ENCODE peak calls at places on chromosomes 16 and 17, in four cellular contexts. C is tibial nerve; A is naive thymus-derived CD4-positive, alpha-beta T cell; H is transverse colon. S is an unnamed sample. For H3K4me1, the result is how much of the 10 kb centered on the place peaks cover.

GRCh38 chr17:75652934-75653549 is 13.9 kb downstream of the RECQL5 start:
- DNase-seq in C (no peak), H (no peak), A (peak), S (no peak)

GRCh38 chr16:72635694-72636093 is 412.2 kb downstream of the ZFHX3 start:
- DNase-seq in A (no peak), C (no peak), H (no peak), S (no peak)

GRCh38 chr16:85004587-85005205 is 6.6 kb downstream of the ZDHHC7 start:
- DNase-seq in H (no peak), C (no peak), A (no peak), S (no peak)

GRCh38 chr17:67374329-67375053 is 2.6 kb upstream of the PITPNC1 start:
- DNase-seq in C (peak), A (peak), H (peak), S (no peak)

GRCh38 chr17:50808413-50808812 is 27.0 kb upstream of the WFIKKN2 start:
- DNase-seq in C (no peak), A (no peak), H (no peak), S (no peak)

GRCh38 chr16:87145181-87146176 is 171.7 kb downstream of the C16orf95 start:
- DNase-seq in A (no peak), C (no peak), H (no peak), S (no peak)

GRCh38 chr17:70969540-70970034 is 800.3 kb downstream of the KCNJ2 start:
- DNase-seq in A (no peak), H (no peak), C (no peak), S (no peak)

GRCh38 chr16:70396209-70396904 is 42.5 kb downstream of the ST3GAL2 start:
- DNase-seq in H (no peak), A (no peak), C (no peak), S (no peak)

GRCh38 chr17:80265205-80266068 is 4.8 kb downstream of the RNF213 start:
- DNase-seq in C (no peak), H (no peak), A (no peak), S (no peak)

GRCh38 chr17:66549731-66550207 is 247.4 kb downstream of the PRKCA start:
- DNase-seq in H (no peak), C (no peak), A (no peak), S (no peak)

GRCh38 chr17:16247589-16247984 is 30.6 kb downstream of the PIGL start:
- DNase-seq in A (no peak), C (no peak), H (peak), S (no peak)

GRCh38 chr16:68715471-68715870 is 21.6 kb upstream of the CDH1 start:
- DNase-seq in C (no peak), A (no peak), H (peak), S (no peak)

GRCh38 chr17:3602499-3602898 is 6.7 kb downstream of the TRPV1 start:
- DNase-seq in H (no peak), A (no peak), C (no peak), S (no peak)

DNA sequence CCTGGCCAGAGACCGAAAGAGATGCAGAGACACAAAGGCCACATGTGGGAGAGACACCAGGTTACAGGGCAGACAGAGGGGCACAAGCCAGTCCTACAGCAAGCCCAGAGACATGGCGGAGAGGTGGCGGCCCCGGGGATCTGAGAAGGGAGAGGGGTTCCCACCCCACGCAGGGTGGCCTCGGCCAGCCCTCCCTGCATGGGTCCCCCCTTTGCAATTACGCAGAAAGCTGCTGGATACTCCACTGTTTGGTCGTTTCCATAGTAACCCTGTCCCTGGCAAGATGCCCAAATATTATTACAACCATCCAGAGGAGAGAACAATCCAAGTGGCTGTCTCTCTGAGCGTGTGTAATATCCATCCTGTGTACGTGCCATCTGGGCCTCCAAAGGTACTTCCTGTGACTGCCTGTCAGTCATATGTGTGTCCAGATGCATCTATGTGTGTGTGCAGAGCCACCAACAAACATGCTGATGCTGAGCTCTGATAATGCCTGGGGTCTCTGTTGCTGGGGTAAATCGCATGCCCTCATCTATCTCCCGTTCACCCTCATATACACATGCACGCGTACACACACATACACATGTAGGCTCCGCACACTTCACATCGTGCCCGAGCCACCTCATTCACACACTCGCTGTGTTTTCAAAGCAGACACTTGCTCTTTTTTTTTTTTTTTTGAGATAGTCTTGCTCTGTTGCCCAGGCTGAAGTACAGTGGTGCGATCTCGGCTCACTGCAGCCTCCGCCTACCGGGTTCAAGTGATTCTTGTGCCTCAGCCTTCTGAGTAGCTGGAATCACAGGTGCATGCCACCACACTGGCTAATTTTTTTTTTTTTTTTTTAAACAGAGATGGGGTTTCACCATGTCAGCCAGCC is 5.5 kb downstream of the PCGF2 start:
- DNase-seq in C (peak), H (peak), A (no peak), S (no peak)
- H3K4me1 ChIP-seq in C (half or more), H (under half), A (under half), S (under half)

GRCh38 chr16:30721167-30721566 is 22.2 kb downstream of the SRCAP start:
- DNase-seq in C (no peak), A (no peak), H (no peak), S (no peak)
- H3K4me1 ChIP-seq in C (under half), A (under half), H (under half), S (under half)

GRCh38 chr16:57007530-57007929 is 18.2 kb downstream of the NLRC5 start:
- DNase-seq in H (no peak), A (no peak), C (no peak), S (no peak)
- H3K4me1 ChIP-seq in H (under half), A (half or more), C (under half), S (under half)

DNA sequence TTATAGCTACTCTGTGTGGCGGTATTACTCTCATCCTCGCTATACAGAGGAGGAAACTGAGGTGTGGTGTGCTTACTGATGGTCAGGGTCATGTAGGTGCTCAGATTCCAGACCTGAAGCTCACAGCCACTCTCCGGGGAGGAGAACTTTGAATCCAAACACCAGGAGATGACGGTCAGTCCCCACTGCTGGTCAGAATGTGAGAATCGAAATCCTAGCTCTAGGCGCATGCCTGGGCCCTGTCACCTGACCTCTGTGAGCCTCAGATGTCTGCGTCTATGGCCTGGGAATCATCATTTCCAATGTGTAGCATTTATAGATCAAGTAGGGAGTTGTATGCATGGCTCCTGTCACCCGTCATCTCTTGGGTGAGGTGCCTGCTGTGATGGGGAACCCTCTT is 317.4 kb downstream of the SNX29 start:
- DNase-seq in C (no peak), H (no peak), A (no peak), S (no peak)
- H3K4me1 ChIP-seq in C (under half), H (under half), A (under half), S (under half)

DNA sequence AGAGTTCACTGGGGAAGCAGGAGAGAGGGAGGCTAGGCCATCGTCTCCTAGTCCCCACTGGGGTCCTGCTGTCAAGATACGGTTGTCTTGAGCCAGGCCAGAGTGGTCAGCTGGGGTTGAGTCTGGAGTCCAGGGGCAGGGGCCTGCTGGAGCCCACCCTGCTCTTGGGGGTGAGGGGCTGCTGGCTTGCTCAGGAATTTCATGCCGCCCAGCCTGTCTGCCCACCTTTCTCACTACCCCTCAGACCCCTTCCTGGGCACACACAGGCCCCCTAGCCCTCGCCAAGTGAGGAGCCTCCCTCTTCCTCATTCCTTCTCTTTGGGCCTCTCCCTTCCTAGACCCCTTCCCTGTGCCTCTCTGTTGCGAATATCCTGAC is 1.3 kb downstream of the TRAF7 start:
- DNase-seq in H (no peak), C (no peak), A (no peak), S (no peak)
- H3K4me1 ChIP-seq in H (half or more), C (half or more), A (under half), S (half or more)

S was measured in esophagus squamous epithelium.